ENCODE peak calls at places on chromosomes 13 and 19, in six cellular contexts. M is neuronal stem cell, G is BE2C, H is H4, J is neural crest cell, Q is heart right ventricle. W is an unnamed sample.

GRCh38 chr19:49921871-49922755 is 6.9 kb upstream of the ATF5 start:
- DNase-seq in M (no peak), J (no peak), Q (no peak), G (no peak), H (no peak), W (peak)

GRCh38 chr19:2164020-2164988 is 571 bp downstream of the DOT1L start:
- DNase-seq in Q (no peak), G (no peak), H (no peak), M (no peak), J (peak), W (no peak)

GRCh38 chr13:97004096-97004876 is 10.0 kb upstream of the OXGR1 start:
- DNase-seq in H (peak), G (no peak), J (no peak), Q (no peak), M (no peak), W (no peak)

GRCh38 chr13:95204231-95204765 is 97.0 kb downstream of the ABCC4 start:
- DNase-seq in M (no peak), H (no peak), G (no peak), Q (no peak), J (no peak), W (no peak)

GRCh38 chr13:36157475-36157874 is 26.3 kb upstream of the DCLK1 start:
- DNase-seq in J (no peak), Q (no peak), H (no peak), M (no peak), G (no peak), W (no peak)

GRCh38 chr13:41231025-41231677 is 32.2 kb downstream of the MTRF1 start:
- DNase-seq in H (no peak), Q (no peak), J (no peak), M (no peak), G (no peak), W (no peak)

GRCh38 chr13:44169018-44169909 is 204.4 kb upstream of the SERP2 start:
- DNase-seq in H (no peak), G (no peak), J (no peak), M (no peak), Q (no peak), W (no peak)

GRCh38 chr13:35769812-35770211 is 293.3 kb upstream of the MAB21L1 start:
- DNase-seq in J (no peak), G (no peak), M (no peak), Q (no peak), H (no peak), W (no peak)

GRCh38 chr19:2239771-2240770 is 3.4 kb downstream of the SF3A2 start:
- DNase-seq in G (no peak), J (no peak), Q (no peak), H (no peak), M (peak), W (peak)

GRCh38 chr13:30006246-30006645 is 155.8 kb upstream of the UBL3 start:
- DNase-seq in G (no peak), Q (no peak), M (no peak), J (no peak), H (no peak), W (no peak)

GRCh38 chr13:25916119-25916518 is 135.7 kb downstream of the SHISA2 start:
- DNase-seq in G (no peak), M (no peak), H (no peak), Q (no peak), J (no peak), W (no peak)

GRCh38 chr13:72180253-72180952 is 313.4 kb upstream of the DACH1 start:
- DNase-seq in J (no peak), G (no peak), M (no peak), H (no peak), Q (no peak), W (no peak)

GRCh38 chr13:40667622-40667978 is 1.2 kb upstream of the FOXO1 start:
- DNase-seq in G (no peak), H (no peak), M (no peak), Q (peak), J (no peak), W (no peak)

GRCh38 chr19:40811478-40812341 is 12.7 kb downstream of the EGLN2 start:
- DNase-seq in G (no peak), M (peak), Q (no peak), J (no peak), H (no peak), W (no peak)

GRCh38 chr19:15114153-15114540 is 6.9 kb downstream of the SYDE1 start:
- DNase-seq in H (no peak), J (no peak), Q (no peak), G (no peak), M (no peak), W (peak)

GRCh38 chr19:29531458-29532025 is 5.7 kb downstream of the VSTM2B start:
- DNase-seq in J (no peak), Q (no peak), G (no peak), H (no peak), M (no peak), W (no peak)

GRCh38 chr13:23752111-23753001 is 136.8 kb downstream of the MIPEP start:
- DNase-seq in G (no peak), H (no peak), M (no peak), Q (no peak), J (no peak), W (no peak)

GRCh38 chr13:103948477-103948876 is 882.3 kb upstream of the SLC10A2 start:
- DNase-seq in J (no peak), H (peak), M (no peak), G (no peak), Q (no peak), W (peak)

GRCh38 chr13:36619535-36619934 is 54.3 kb upstream of the SERTM1 start:
- DNase-seq in J (no peak), H (no peak), G (no peak), Q (no peak), M (no peak), W (no peak)

GRCh38 chr13:20404488-20405222 is 121.0 kb downstream of the CRYL1 start:
- DNase-seq in H (no peak), G (no peak), M (no peak), Q (no peak), J (no peak), W (no peak)

GRCh38 chr13:111421216-111421615 is 100.8 kb downstream of the TEX29 start:
- DNase-seq in J (no peak), Q (no peak), M (no peak), H (no peak), G (no peak), W (no peak)

GRCh38 chr13:22837980-22838615 is 342.7 kb upstream of the SGCG start:
- DNase-seq in H (no peak), Q (no peak), M (no peak), J (no peak), G (no peak), W (no peak)

GRCh38 chr19:33226550-33227241 is 1.0 kb upstream of the SLC7A10 start:
- DNase-seq in M (no peak), J (no peak), G (peak), Q (no peak), H (no peak), W (no peak)

GRCh38 chr13:111630411-111630810 is 310.0 kb downstream of the TEX29 start:
- DNase-seq in Q (no peak), H (no peak), G (no peak), M (no peak), J (no peak), W (no peak)

GRCh38 chr19:57560049-57560491 is 407 bp upstream of the ZNF550 start:
- DNase-seq in H (no peak), G (no peak), Q (peak), J (no peak), M (no peak), W (no peak)

GRCh38 chr13:44906758-44907157 is 82.5 kb downstream of the NUFIP1 start:
- DNase-seq in H (no peak), Q (peak), J (no peak), M (no peak), G (no peak), W (no peak)

GRCh38 chr13:48775804-48776203 is 122.1 kb downstream of the CYSLTR2 start:
- DNase-seq in Q (no peak), G (no peak), J (no peak), H (peak), M (no peak), W (peak)

GRCh38 chr19:17117250-17117789 is 41.7 kb downstream of the MYO9B start:
- DNase-seq in G (no peak), H (no peak), Q (no peak), M (no peak), J (no peak), W (no peak)

GRCh38 chr19:48635263-48635965 is 1.8 kb downstream of the DBP start:
- DNase-seq in J (no peak), H (no peak), G (peak), Q (peak), M (peak), W (no peak)

GRCh38 chr13:106121173-106121754 is 414.2 kb downstream of the EFNB2 start:
- DNase-seq in Q (no peak), J (no peak), H (no peak), G (no peak), M (no peak), W (no peak)

GRCh38 chr13:68927387-68928026 is 1180.1 kb upstream of the ATXN8OS start:
- DNase-seq in G (peak), M (peak), Q (no peak), J (peak), H (peak), W (peak)

GRCh38 chr13:25886438-25887214 is 165.2 kb downstream of the SHISA2 start:
- DNase-seq in G (no peak), H (peak), J (no peak), Q (no peak), M (no peak), W (peak)

GRCh38 chr13:27923794-27924528 is 4.2 kb downstream of the PDX1 start:
- DNase-seq in H (no peak), J (no peak), Q (no peak), G (no peak), M (peak), W (no peak)

GRCh38 chr19:39128511-39129079 is 3.0 kb downstream of the PAK4 start:
- DNase-seq in H (no peak), G (no peak), Q (no peak), M (no peak), J (no peak), W (no peak)

GRCh38 chr13:26529441-26529840 is 28.0 kb upstream of the WASF3 start:
- DNase-seq in Q (peak), M (peak), J (peak), G (no peak), H (peak), W (peak)

GRCh38 chr13:110593430-110594130 is 21.8 kb upstream of the NAXD start:
- DNase-seq in H (peak), J (no peak), G (peak), Q (no peak), M (no peak), W (peak)

GRCh38 chr13:28582225-28582891 is 76.6 kb upstream of the POMP start:
- DNase-seq in M (no peak), Q (no peak), G (no peak), H (no peak), J (no peak), W (no peak)

GRCh38 chr13:103515410-103515809 is 449.2 kb upstream of the SLC10A2 start:
- DNase-seq in M (no peak), J (no peak), H (no peak), Q (no peak), G (peak), W (no peak)

GRCh38 chr19:13796301-13797057 is 1.2 kb downstream of the ZSWIM4 start:
- DNase-seq in G (no peak), Q (peak), M (no peak), H (peak), J (no peak), W (peak)